ENCODE peak calls at places on chromosomes 3 and 15, in nine cellular contexts. L, E, I, B, G, J, N, F and Z are unnamed samples.

GRCh38 chr3:13016083-13016725 is 57.0 kb downstream of the IQSEC1 start:
- DNase-seq in I (peak), N (no peak), E (no peak), F (peak), L (peak), G (no peak), J (no peak), B (peak), Z (no peak)

GRCh38 chr15:63061971-63062370 is 19.4 kb downstream of the TPM1 start:
- DNase-seq in G (no peak), I (no peak), E (no peak), B (no peak), N (no peak), F (no peak), J (no peak), L (no peak), Z (no peak)

GRCh38 chr15:52728899-52729298 is 49.7 kb upstream of the ATOSA start:
- DNase-seq in N (no peak), B (no peak), F (no peak), G (no peak), I (no peak), J (peak), E (no peak), L (no peak), Z (no peak)

GRCh38 chr15:40241305-40242215 is 2.7 kb downstream of the PAK6 start:
- DNase-seq in I (peak), E (no peak), N (no peak), B (no peak), J (no peak), G (no peak), F (no peak), L (no peak), Z (no peak)

GRCh38 chr3:170493712-170494182 is 75.1 kb downstream of the CLDN11 start:
- DNase-seq in N (no peak), I (peak), F (no peak), B (no peak), E (no peak), G (peak), J (no peak), L (no peak), Z (no peak)

GRCh38 chr3:15102256-15102655 is 3.3 kb upstream of the RBSN start:
- DNase-seq in N (no peak), I (peak), F (peak), J (no peak), B (no peak), G (peak), E (no peak), L (no peak), Z (no peak)

GRCh38 chr15:92111756-92112155 is 258.2 kb downstream of the SLCO3A1 start:
- DNase-seq in N (no peak), F (no peak), J (no peak), L (no peak), B (no peak), I (no peak), E (no peak), G (no peak), Z (no peak)

GRCh38 chr3:17901893-17902292 is 159.5 kb upstream of the TBC1D5 start:
- DNase-seq in G (no peak), L (no peak), B (no peak), I (no peak), N (no peak), E (no peak), J (no peak), F (no peak), Z (no peak)

GRCh38 chr3:112005091-112005672 is 6.5 kb downstream of the TAGLN3 start:
- DNase-seq in E (no peak), I (no peak), G (no peak), B (no peak), J (no peak), F (no peak), L (no peak), N (no peak), Z (no peak)

GRCh38 chr3:23863060-23863459 is 53.7 kb downstream of the NKIRAS1 start:
- DNase-seq in F (no peak), J (no peak), L (no peak), G (no peak), I (no peak), N (no peak), B (no peak), E (no peak), Z (no peak)

GRCh38 chr15:83769411-83769960 is 115.6 kb downstream of the ADAMTSL3 start:
- DNase-seq in I (no peak), E (no peak), F (no peak), N (peak), L (no peak), B (no peak), G (no peak), J (no peak), Z (no peak)

GRCh38 chr3:151345854-151346253 is 16.5 kb upstream of the P2RY13 start:
- DNase-seq in B (no peak), N (no peak), G (no peak), I (no peak), L (no peak), F (no peak), E (no peak), J (peak), Z (no peak)

GRCh38 chr3:196502775-196503181 is 790 bp downstream of the RNF168 start:
- DNase-seq in I (peak), G (peak), L (peak), E (peak), B (peak), J (peak), F (peak), N (peak), Z (peak)

GRCh38 chr3:168154101-168154500 is 58.4 kb upstream of the GOLIM4 start:
- DNase-seq in E (no peak), I (no peak), J (no peak), F (no peak), N (no peak), L (no peak), B (no peak), G (no peak), Z (no peak)

GRCh38 chr15:66931768-66932633 is 133.4 kb upstream of the SMAD3 start:
- DNase-seq in E (no peak), F (no peak), L (no peak), G (no peak), J (no peak), B (no peak), N (no peak), I (peak), Z (peak)

GRCh38 chr15:62469874-62470688 is 305.0 kb upstream of the C2CD4B start:
- DNase-seq in N (peak), L (no peak), B (no peak), E (no peak), I (peak), G (peak), F (peak), J (peak), Z (no peak)

GRCh38 chr3:26960382-26960781 is 337.8 kb downstream of the LRRC3B start:
- DNase-seq in E (no peak), I (no peak), F (no peak), J (no peak), L (no peak), G (no peak), N (no peak), B (no peak), Z (no peak)

GRCh38 chr3:141306922-141307321 is 61.4 kb upstream of the ZBTB38 start:
- DNase-seq in F (no peak), B (no peak), I (no peak), G (no peak), N (no peak), J (no peak), L (no peak), E (no peak), Z (no peak)

GRCh38 chr3:181727122-181728036 is 15.7 kb downstream of the SOX2 start:
- DNase-seq in I (no peak), G (no peak), J (no peak), N (no peak), B (no peak), L (no peak), F (no peak), E (peak), Z (peak)